ENCODE peak calls at places on chromosomes 12 and 14, in five cellular contexts. H, W, G, S and B are unnamed samples.

GRCh38 chr12:56128669-56129209 is 672 bp downstream of the ESYT1 start:
- DNase-seq in H (no peak), W (no peak), G (peak; percentile 58), S (no peak), B (no peak)

GRCh38 chr12:91948504-91948903 is 197.1 kb downstream of the BTG1 start:
- DNase-seq in H (no peak), W (no peak), G (no peak), S (no peak), B (no peak)

GRCh38 chr12:128942960-128943477 is 89.7 kb downstream of the GLT1D1 start:
- DNase-seq in H (no peak), W (no peak), G (no peak), S (no peak), B (no peak)

GRCh38 chr12:88793091-88793490 is 212.8 kb upstream of the KITLG start:
- DNase-seq in H (peak; percentile 30), W (no peak), G (no peak), S (no peak), B (no peak)

GRCh38 chr12:67442347-67442841 is 173.2 kb downstream of the CAND1 start:
- DNase-seq in H (no peak), W (no peak), G (no peak), S (no peak), B (no peak)

GRCh38 chr14:25003537-25003936 is 46.4 kb downstream of the STXBP6 start:
- DNase-seq in H (peak; percentile 16), W (no peak), G (no peak), S (no peak), B (no peak)

GRCh38 chr14:78162202-78162601 is 8.0 kb upstream of the NRXN3 start:
- DNase-seq in H (peak; percentile 61), W (no peak), G (no peak), S (no peak), B (no peak)

GRCh38 chr12:20716037-20716436 is 20.9 kb downstream of the SLCO1C1 start:
- DNase-seq in H (no peak), W (peak; percentile 20), G (no peak), S (no peak), B (no peak)

GRCh38 chr14:71629765-71630502 is 302.3 kb upstream of the RGS6 start:
- DNase-seq in H (no peak), W (no peak), G (no peak), S (no peak), B (no peak)

GRCh38 chr12:50986961-50987737 is 34.8 kb downstream of the HIGD1C start:
- DNase-seq in H (peak; percentile 23), W (peak; percentile 50), G (no peak), S (peak; percentile 49), B (no peak)

GRCh38 chr12:1367731-1368285 is 226.6 kb downstream of the FBXL14 start:
- DNase-seq in H (no peak), W (no peak), G (no peak), S (no peak), B (no peak)

GRCh38 chr14:31781578-31781977 is 220.4 kb downstream of the NUBPL start:
- DNase-seq in H (no peak), W (no peak), G (no peak), S (no peak), B (no peak)

GRCh38 chr14:23299558-23299957 is 3.1 kb downstream of the PPP1R3E start:
- DNase-seq in H (peak; percentile 39), W (no peak), G (no peak), S (no peak), B (no peak)

GRCh38 chr12:3342051-3342450 is 149.0 kb upstream of the PRMT8 start:
- DNase-seq in H (no peak), W (peak; percentile 88), G (no peak), S (peak; percentile 29), B (no peak)

GRCh38 chr14:32129124-32129523 is 52.0 kb downstream of the ARHGAP5 start:
- DNase-seq in H (peak; percentile 85), W (no peak), G (no peak), S (no peak), B (no peak)

GRCh38 chr12:104334581-104334980 is 31.0 kb downstream of the EID3 start:
- DNase-seq in H (no peak), W (no peak), G (no peak), S (no peak), B (no peak)

GRCh38 chr14:37585971-37586759 is 8.9 kb downstream of the FOXA1 start:
- DNase-seq in H (no peak), W (peak; percentile 36), G (no peak), S (no peak), B (no peak)

GRCh38 chr12:80551897-80552296 is 107.9 kb downstream of the PTPRQ start:
- DNase-seq in H (peak; percentile 98), W (no peak), G (no peak), S (no peak), B (no peak)

GRCh38 chr14:69606258-69606657 is 5.1 kb upstream of the SUSD6 start:
- DNase-seq in H (no peak), W (peak; percentile 71), G (peak; percentile 63), S (no peak), B (no peak)

GRCh38 chr14:58298477-58298879 is at the start of gene ARID4A:
- DNase-seq in H (no peak), W (no peak), G (peak; percentile 87), S (peak; percentile 87), B (peak; percentile 71)

GRCh38 chr12:54863948-54864584 is 9.8 kb downstream of the MUCL1 start:
- DNase-seq in H (no peak), W (no peak), G (no peak), S (no peak), B (no peak)

GRCh38 chr12:103369929-103370328 is 125.8 kb downstream of the C12orf42 start:
- DNase-seq in H (no peak), W (no peak), G (no peak), S (no peak), B (no peak)

GRCh38 chr14:67263499-67264149 is 22.4 kb downstream of the PALS1 start:
- DNase-seq in H (peak; percentile 70), W (no peak), G (no peak), S (no peak), B (no peak)

GRCh38 chr14:77562681-77563080 is 53.8 kb downstream of the SPTLC2 start:
- DNase-seq in H (peak; percentile 89), W (no peak), G (no peak), S (no peak), B (no peak)

GRCh38 chr12:121773011-121773777 is 20.3 kb downstream of the RHOF start:
- DNase-seq in H (peak; percentile 36), W (peak; percentile 82), G (peak; percentile 88), S (peak; percentile 79), B (peak; percentile 70)

GRCh38 chr14:31291210-31291609 is 83.6 kb upstream of the HECTD1 start:
- DNase-seq in H (peak; percentile 14), W (no peak), G (no peak), S (no peak), B (no peak)

GRCh38 chr12:46718495-46718894 is 107.3 kb downstream of the SLC38A4 start:
- DNase-seq in H (no peak), W (no peak), G (no peak), S (no peak), B (no peak)

GRCh38 chr12:46717159-46717558 is 108.6 kb downstream of the SLC38A4 start:
- DNase-seq in H (no peak), W (no peak), G (no peak), S (no peak), B (no peak)

GRCh38 chr12:46722737-46723136 is 103.1 kb downstream of the SLC38A4 start:
- DNase-seq in H (no peak), W (no peak), G (no peak), S (no peak), B (no peak)

DNA sequence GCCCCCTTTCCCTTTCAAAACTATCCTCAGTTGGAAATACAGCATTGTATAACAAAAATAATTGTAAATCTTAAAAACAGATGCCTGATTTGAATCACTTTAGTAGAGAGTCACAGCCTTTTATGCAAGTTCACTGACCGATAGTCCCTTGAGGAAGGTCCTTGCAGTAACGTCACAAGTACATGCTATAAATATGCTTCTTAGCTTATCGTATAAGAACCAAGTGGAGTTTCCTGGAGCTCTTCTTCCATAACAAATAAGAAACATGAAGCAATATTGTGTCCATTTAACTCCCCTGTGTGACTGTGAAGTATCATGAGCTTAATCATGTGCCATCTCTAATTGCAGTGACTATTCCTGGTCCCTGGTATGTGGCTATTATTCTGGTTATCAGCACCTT is 107.9 kb downstream of the SLC38A4 start:
- DNase-seq in H (no peak), W (no peak), G (no peak), S (no peak), B (no peak)
- H3K27ac ChIP-seq in H (no peak overlapping the region), W (no peak overlapping the region), G (no peak overlapping the region), S (no peak overlapping the region), B (no peak overlapping the region)

DNA sequence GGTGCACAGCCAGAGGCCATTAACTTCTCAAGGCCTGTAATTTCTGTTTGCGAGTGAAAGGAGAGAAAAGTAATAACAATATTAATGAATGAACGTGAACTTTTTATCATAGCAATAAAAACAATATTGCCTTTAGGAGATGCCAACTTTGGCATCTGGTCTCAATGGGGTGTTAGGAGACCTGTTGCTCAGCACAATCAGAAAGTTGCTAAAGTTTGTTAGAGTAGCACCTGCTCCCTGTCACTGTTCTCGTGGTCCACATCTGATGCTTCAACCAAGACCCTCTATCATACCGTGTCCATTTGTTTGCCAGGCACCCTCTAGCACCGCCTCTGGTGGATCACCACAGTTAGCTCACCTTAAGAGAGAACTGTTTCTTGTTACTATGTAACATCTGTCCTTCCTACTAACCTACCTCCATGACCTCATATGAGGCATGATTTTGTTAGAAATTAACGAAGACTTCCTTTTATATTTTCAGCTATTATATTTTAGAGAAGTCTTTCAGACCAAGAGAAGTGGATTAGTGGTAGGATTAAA is 12.5 kb upstream of the CLEC4E start:
- DNase-seq in H (no peak), W (no peak), G (no peak), S (no peak), B (no peak)
- TF ChIP-seq CTCF in H (no peak), W (peak; percentile 16), G (peak; percentile 4), S (no peak), B (no peak)

GRCh38 chr12:130481392-130481879 is 143.7 kb downstream of the PIWIL1 start:
- DNase-seq in H (no peak), W (no peak), G (no peak), S (no peak), B (no peak)
- H3K9me3 ChIP-seq in H (peaks cover 7% of the 10 kb centered on the region), W (no peaks in the 10 kb centered on the region), G (no peaks in the 10 kb centered on the region), S (no peaks in the 10 kb centered on the region), B (no peaks in the 10 kb centered on the region)

GRCh38 chr12:124380793-124381453 is 86.0 kb downstream of the RFLNA start:
- DNase-seq in H (no peak), W (no peak), G (no peak), S (no peak), B (no peak)

GRCh38 chr12:124379938-124380754 is 85.3 kb downstream of the RFLNA start:
- DNase-seq in H (peak; percentile 90), W (peak; percentile 48), G (peak; percentile 59), S (peak; percentile 50), B (no peak)

GRCh38 chr12:124377981-124378509 is 83.2 kb downstream of the RFLNA start:
- DNase-seq in H (no peak), W (no peak), G (no peak), S (no peak), B (no peak)

GRCh38 chr12:124381454-124382207 is 86.7 kb downstream of the RFLNA start:
- DNase-seq in H (peak; percentile 81), W (no peak), G (peak; percentile 91), S (peak; percentile 92), B (no peak)

GRCh38 chr12:124379379-124379937 is 84.6 kb downstream of the RFLNA start:
- DNase-seq in H (no peak), W (no peak), G (no peak), S (no peak), B (no peak)
- H3K27ac ChIP-seq in H (peak overlapping the region; percentile 89), W (no peak overlapping the region), G (peak overlapping the region; percentile 68), S (peak overlapping the region; percentile 70), B (no peak overlapping the region)

GRCh38 chr14:46048127-46048526 is 603.5 kb downstream of the RPL10L start:
- DNase-seq in H (peak; percentile 32), W (peak; percentile 80), G (no peak), S (peak; percentile 27), B (no peak)
- TF ChIP-seq CTCF in H (no peak), W (no peak), G (no peak), S (no peak), B (no peak)

GRCh38 chr12:34343766-34344165 is 321.5 kb downstream of the ALG10 start:
- DNase-seq in H (no peak), W (no peak), G (no peak), S (no peak), B (no peak)
- H3K9me3 ChIP-seq in H (no peaks in the 10 kb centered on the region), W (no peaks in the 10 kb centered on the region), G (no peaks in the 10 kb centered on the region), S (peaks cover 100% of the 10 kb centered on the region), B (peaks cover 11% of the 10 kb centered on the region)